ENCODE peak calls at places on chromosome X, in five cellular contexts. Y, Q, L, P and U are unnamed samples.

GRCh38 chrX:122546269-122546668 is 637.8 kb upstream of the GRIA3 start:
- DNase-seq in Y (no peak), Q (no peak), L (no peak), P (no peak), U (no peak)

GRCh38 chrX:110734894-110735541 is 60.6 kb downstream of the CHRDL1 start:
- DNase-seq in Y (no peak), Q (no peak), L (no peak), P (no peak), U (no peak)

GRCh38 chrX:46979340-46979739 is 67.1 kb downstream of the JADE3 start:
- DNase-seq in Y (no peak), Q (no peak), L (no peak), P (no peak), U (no peak)

GRCh38 chrX:17635231-17635630 is 102.1 kb upstream of the SCML1 start:
- DNase-seq in Y (peak), Q (no peak), L (peak), P (no peak), U (no peak)

GRCh38 chrX:44705817-44706551 is 137.8 kb upstream of the DUSP21 start:
- DNase-seq in Y (no peak), Q (no peak), L (no peak), P (no peak), U (no peak)

GRCh38 chrX:49029876-49030275 is 13.3 kb downstream of the TFE3 start:
- DNase-seq in Y (peak), Q (no peak), L (peak), P (no peak), U (no peak)

GRCh38 chrX:122133478-122133877 is 1050.6 kb upstream of the GRIA3 start:
- DNase-seq in Y (no peak), Q (no peak), L (no peak), P (peak), U (no peak)

GRCh38 chrX:10582945-10583344 is 37.4 kb downstream of the MID1 start:
- DNase-seq in Y (no peak), Q (no peak), L (no peak), P (no peak), U (no peak)

GRCh38 chrX:108732630-108733321 is 3.6 kb downstream of the IRS4 start:
- DNase-seq in Y (peak), Q (no peak), L (peak), P (no peak), U (no peak)

GRCh38 chrX:627510-627964 is 3.1 kb upstream of the SHOX start:
- DNase-seq in Y (peak), Q (no peak), L (no peak), P (no peak), U (no peak)

GRCh38 chrX:35289952-35290351 is 347.4 kb downstream of the FAM47B start:
- DNase-seq in Y (no peak), Q (no peak), L (no peak), P (no peak), U (no peak)

GRCh38 chrX:127649011-127649410 is 403.2 kb downstream of the ACTRT1 start:
- DNase-seq in Y (no peak), Q (no peak), L (no peak), P (no peak), U (no peak)

GRCh38 chrX:12080265-12080664 is 58.0 kb upstream of the FRMPD4 start:
- DNase-seq in Y (peak), Q (peak), L (no peak), P (no peak), U (peak)

GRCh38 chrX:105647749-105648148 is 174.6 kb upstream of the NRK start:
- DNase-seq in Y (no peak), Q (no peak), L (no peak), P (no peak), U (no peak)

GRCh38 chrX:42823443-42823842 is 45.5 kb upstream of the PPP1R2C start:
- DNase-seq in Y (no peak), Q (no peak), L (no peak), P (no peak), U (no peak)

GRCh38 chrX:42821803-42822443 is 44.0 kb upstream of the PPP1R2C start:
- DNase-seq in Y (no peak), Q (no peak), L (no peak), P (no peak), U (no peak)

GRCh38 chrX:42824541-42824940 is 46.6 kb upstream of the PPP1R2C start:
- DNase-seq in Y (no peak), Q (no peak), L (no peak), P (no peak), U (no peak)

GRCh38 chrX:42825201-42825600 is 47.2 kb upstream of the PPP1R2C start:
- DNase-seq in Y (no peak), Q (no peak), L (no peak), P (no peak), U (no peak)
- TF ChIP-seq CTCF in Y (no peak), Q (no peak), L (no peak), P (no peak), U (no peak)

GRCh38 chrX:153495903-153496629 is 1.3 kb downstream of the BGN start:
- DNase-seq in Y (no peak), Q (no peak), L (no peak), P (no peak), U (no peak)

GRCh38 chrX:153495362-153495751 is 577 bp downstream of the BGN start:
- DNase-seq in Y (no peak), Q (no peak), L (no peak), P (no peak), U (no peak)

GRCh38 chrX:153494061-153494460 is 719 bp upstream of the BGN start:
- DNase-seq in Y (no peak), Q (no peak), L (no peak), P (no peak), U (no peak)

GRCh38 chrX:153493085-153493484 is 1.7 kb upstream of the BGN start:
- DNase-seq in Y (no peak), Q (no peak), L (no peak), P (no peak), U (no peak)

DNA sequence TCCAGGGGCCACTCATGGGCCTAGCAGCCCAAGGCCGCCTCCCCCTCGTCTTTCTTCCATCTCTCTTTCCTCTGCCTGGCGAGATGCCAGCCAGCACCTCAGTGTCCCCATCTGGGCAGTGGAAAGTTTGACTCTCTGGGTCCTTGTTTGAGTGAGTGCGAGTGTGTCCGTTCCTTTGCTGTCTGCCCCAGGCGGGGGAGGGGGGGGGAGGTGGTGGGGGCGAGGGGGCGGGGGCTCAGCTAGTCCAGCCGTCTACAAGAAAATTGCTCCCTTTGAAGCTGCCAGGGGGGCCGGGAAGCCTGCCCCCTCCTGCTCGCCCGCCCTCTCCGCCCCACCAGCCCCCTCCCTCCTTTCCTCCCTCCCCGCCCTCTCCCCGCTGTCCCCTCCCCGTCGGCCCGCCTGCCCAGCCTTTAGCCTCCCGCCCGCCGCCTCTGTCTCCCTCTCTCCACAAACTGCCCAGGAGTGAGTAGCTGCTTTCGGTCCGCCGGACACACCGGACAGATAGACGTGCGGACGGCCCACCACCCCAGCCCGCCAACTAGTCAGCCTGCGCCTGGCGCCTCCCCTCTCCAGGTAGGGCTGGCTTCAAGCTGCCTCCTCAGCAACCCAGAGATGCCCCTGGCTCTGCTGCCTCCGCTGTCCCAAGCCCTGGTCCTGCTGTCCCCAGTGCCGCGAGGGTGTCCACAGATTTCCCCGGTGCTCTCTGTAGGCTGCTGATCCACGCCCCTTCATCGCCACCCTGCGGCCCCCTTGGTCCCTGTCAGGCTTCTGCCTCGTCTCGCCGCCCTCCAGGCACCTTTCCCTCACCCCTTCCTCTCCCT is at the start of gene BGN:
- DNase-seq in Y (peak), Q (no peak), L (peak), P (no peak), U (peak)
- TF ChIP-seq CTCF in Y (peak), Q (no peak), L (peak), P (no peak), U (no peak)

GRCh38 chrX:30141966-30142365 is 73.4 kb upstream of the MAGEB2 start:
- DNase-seq in Y (no peak), Q (peak), L (peak), P (peak), U (peak)
- TF ChIP-seq CTCF in Y (peak), Q (peak), L (peak), P (no peak), U (no peak)

GRCh38 chrX:151365579-151365978 is 31.4 kb upstream of the VMA21 start:
- DNase-seq in Y (no peak), Q (no peak), L (no peak), P (no peak), U (no peak)

GRCh38 chrX:151370906-151371305 is 26.1 kb upstream of the VMA21 start:
- DNase-seq in Y (peak), Q (no peak), L (peak), P (no peak), U (peak)
- TF ChIP-seq CTCF in Y (no peak), Q (no peak), L (peak), P (no peak), U (no peak)

DNA sequence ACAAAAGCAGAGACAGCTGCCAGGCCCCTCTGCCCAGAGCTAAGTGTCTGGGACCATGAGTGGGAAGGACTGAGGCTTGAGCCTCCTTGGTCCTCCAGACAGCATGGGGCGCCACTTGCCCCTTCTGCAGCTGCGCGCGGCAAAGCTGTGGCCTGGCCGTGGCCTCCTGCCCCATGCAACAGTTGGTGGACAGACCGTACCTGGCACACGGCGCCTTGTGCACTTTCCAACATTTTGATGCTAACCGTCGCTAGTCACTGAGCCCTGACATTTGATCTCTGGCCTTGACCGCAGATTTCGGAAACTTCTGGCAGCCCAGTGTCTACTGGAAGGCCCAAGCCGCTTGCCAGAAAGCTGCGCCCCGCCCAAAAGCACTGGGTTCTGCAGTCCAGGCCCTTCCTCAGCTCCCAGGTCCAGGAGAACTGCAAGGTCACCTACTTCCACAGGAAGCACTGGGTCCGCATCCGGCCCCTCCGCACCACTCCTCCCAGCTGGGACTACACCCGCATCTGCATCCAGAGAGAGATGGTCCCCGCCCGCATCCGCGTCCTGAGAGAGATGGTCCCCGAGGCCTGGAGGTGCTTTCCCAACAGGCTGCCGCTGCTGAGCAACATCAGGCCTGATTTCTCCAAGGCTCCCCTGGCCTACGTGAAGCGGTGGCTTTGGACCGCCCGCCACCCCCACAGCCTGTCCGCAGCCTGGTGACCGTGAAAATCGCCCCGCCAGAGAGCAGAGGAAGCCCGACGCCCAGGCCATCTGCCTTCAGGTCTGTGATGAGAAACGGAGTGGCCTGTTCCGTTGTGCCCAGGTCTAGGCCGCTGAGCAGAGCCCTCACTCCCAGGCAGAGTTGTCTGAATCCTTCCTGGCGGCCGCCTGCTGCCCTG is 35.3 kb upstream of the CA5B start:
- DNase-seq in Y (no peak), Q (no peak), L (no peak), P (no peak), U (no peak)
- TF ChIP-seq CTCF in Y (no peak), Q (no peak), L (no peak), P (no peak), U (no peak)

GRCh38 chrX:80812176-80812575 is 2.5 kb upstream of the BRWD3 start:
- DNase-seq in Y (peak), Q (peak), L (peak), P (peak), U (peak)
- TF ChIP-seq CTCF in Y (peak), Q (peak), L (peak), P (peak), U (no peak)